ENCODE peak calls at places on chromosomes 2 and 18, in seven cellular contexts. V, U, B, Q, P, O and E are unnamed samples.

GRCh38 chr2:49937432-49937831 is 783.1 kb upstream of the FSHR start:
- DNase-seq in V (no peak), U (no peak), B (no peak), Q (no peak), P (no peak), O (no peak), E (no peak)

GRCh38 chr2:68908392-68908970 is 37.3 kb upstream of the BMP10 start:
- DNase-seq in V (peak; percentile 21), U (peak; percentile 63), B (peak; percentile 82), Q (peak; percentile 43), P (peak; percentile 93), O (peak; percentile 87), E (peak; percentile 56)

GRCh38 chr2:145421841-145422240 is 901.9 kb upstream of the ZEB2 start:
- DNase-seq in V (no peak), U (no peak), B (no peak), Q (no peak), P (peak; percentile 70), O (no peak), E (no peak)

GRCh38 chr2:125745514-125745913 is 910.4 kb upstream of the GYPC start:
- DNase-seq in V (no peak), U (no peak), B (no peak), Q (no peak), P (no peak), O (peak; percentile 15), E (no peak)

GRCh38 chr2:233354971-233355574 is 779 bp downstream of the DGKD start:
- DNase-seq in V (no peak), U (peak; percentile 79), B (no peak), Q (no peak), P (no peak), O (peak; percentile 46), E (peak; percentile 35)

GRCh38 chr2:8966123-8966908 is 37.2 kb downstream of the MBOAT2 start:
- DNase-seq in V (no peak), U (no peak), B (no peak), Q (no peak), P (peak; percentile 36), O (no peak), E (no peak)

GRCh38 chr2:118988706-118989105 is 46.7 kb downstream of the MARCO start:
- DNase-seq in V (no peak), U (no peak), B (peak; percentile 45), Q (no peak), P (no peak), O (no peak), E (no peak)

GRCh38 chr2:60884795-60885194 is 3.4 kb downstream of the REL start:
- DNase-seq in V (no peak), U (no peak), B (no peak), Q (no peak), P (peak; percentile 36), O (no peak), E (no peak)

GRCh38 chr2:47221039-47221438 is 65.9 kb upstream of the STPG4 start:
- DNase-seq in V (no peak), U (no peak), B (peak; percentile 34), Q (no peak), P (peak; percentile 87), O (no peak), E (no peak)

GRCh38 chr2:109317471-109318090 is 188.6 kb downstream of the SH3RF3 start:
- DNase-seq in V (no peak), U (no peak), B (no peak), Q (no peak), P (peak; percentile 58), O (no peak), E (no peak)

GRCh38 chr2:16161085-16161565 is 220.8 kb downstream of the MYCN start:
- DNase-seq in V (no peak), U (no peak), B (no peak), Q (no peak), P (no peak), O (no peak), E (no peak)

GRCh38 chr2:225434014-225434413 is 34.5 kb downstream of the NYAP2 start:
- DNase-seq in V (no peak), U (no peak), B (no peak), Q (no peak), P (no peak), O (no peak), E (no peak)

GRCh38 chr2:70596293-70596692 is 42.7 kb upstream of the TGFA start:
- DNase-seq in V (no peak), U (no peak), B (no peak), Q (no peak), P (no peak), O (peak; percentile 62), E (no peak)

GRCh38 chr2:226759768-226760167 is 39.9 kb downstream of the IRS1 start:
- DNase-seq in V (no peak), U (no peak), B (no peak), Q (no peak), P (no peak), O (no peak), E (no peak)

GRCh38 chr2:111654829-111655228 is 229.2 kb downstream of the ANAPC1 start:
- DNase-seq in V (no peak), U (no peak), B (no peak), Q (no peak), P (no peak), O (no peak), E (no peak)

DNA sequence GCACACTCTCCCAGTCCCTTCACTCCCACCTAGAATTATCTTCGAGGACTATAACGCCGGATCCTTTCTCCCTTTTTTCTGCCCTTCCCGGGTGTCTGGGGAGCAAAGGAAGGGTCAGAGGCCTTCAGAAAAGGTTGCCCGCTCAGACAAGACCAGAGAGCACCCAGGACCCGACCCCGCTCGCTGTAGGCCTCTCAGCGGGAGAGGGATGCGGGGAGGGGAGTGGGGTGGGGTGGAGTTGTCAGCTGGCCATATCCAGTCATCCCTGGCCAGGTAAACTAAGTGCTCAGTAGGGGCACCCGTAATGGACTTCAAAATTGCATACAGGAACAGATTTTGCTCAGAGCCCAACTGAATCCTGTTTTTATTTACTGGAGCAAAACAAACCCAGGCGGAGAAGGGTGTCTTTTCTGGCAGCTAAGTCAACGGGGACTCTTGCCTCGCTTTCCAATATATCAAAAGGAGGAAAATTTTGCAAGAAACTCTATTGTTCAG is 65.0 kb downstream of the NOL4 start:
- DNase-seq in V (no peak), U (no peak), B (peak; percentile 63), Q (no peak), P (no peak), O (no peak), E (no peak)
- H3K4me3 ChIP-seq in V (no peak overlapping the region), U (no peak overlapping the region), B (peak overlapping the region; percentile 25), Q (peak overlapping the region; percentile 69), P (no peak overlapping the region), O (no peak overlapping the region), E (peak overlapping the region; percentile 56)

DNA sequence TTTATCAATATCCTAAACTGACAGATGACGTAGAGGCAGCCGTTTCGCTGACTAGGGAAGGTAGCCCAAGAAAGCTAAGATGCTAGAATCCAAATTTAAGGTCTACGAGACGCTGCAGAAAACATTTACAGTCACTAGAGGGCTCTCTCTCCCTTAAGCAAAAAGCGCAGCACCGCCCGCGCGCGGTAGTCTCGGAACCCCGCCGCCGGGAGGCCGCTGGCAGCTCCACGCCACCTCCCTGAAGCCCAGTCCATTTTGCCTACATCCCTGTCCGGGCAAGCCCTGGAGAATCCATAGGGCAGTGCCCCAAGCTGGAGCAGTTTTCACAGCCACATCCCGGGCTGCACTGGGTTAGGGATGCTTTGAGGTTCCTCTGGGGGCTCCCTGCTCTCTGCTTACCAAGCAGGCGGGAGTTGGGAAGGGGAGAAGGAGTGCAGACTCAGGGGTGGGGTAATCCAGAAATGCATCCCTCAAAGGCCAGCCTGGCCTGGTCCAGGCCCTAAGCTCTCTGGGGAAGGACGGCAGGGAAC is 1.5 kb upstream of the DPYSL5 start:
- DNase-seq in V (peak; percentile 6), U (peak; percentile 65), B (no peak), Q (no peak), P (peak; percentile 69), O (peak; percentile 57), E (peak; percentile 60)
- H3K27me3 ChIP-seq in V (peaks cover 58% of the 10 kb centered on the region), U (peaks cover 38% of the 10 kb centered on the region), B (peaks cover 87% of the 10 kb centered on the region), Q (peaks cover 15% of the 10 kb centered on the region), P (peaks cover 79% of the 10 kb centered on the region), O (peaks cover 27% of the 10 kb centered on the region), E (peaks cover 100% of the 10 kb centered on the region)

DNA sequence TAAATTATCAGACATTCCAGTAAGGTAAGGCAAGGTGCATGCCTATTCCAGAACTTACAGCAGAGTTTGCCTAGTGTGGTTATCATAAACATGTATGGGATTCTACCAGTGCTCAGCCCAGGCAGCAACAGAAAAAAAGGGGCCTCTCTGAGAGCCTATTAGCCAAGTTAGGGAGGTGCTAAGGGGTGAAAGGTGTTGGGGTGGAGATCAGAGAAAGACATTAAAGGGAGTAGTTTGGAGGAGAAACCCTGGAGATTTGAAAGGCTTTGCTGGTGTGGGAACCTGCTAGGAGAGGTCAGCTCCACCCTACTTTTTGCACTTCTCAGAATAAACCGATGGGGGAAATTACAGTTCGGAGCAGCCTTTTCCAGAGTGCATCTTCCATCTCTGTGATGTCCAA is 2.9 kb downstream of the ARPC2 start:
- DNase-seq in V (no peak), U (no peak), B (no peak), Q (no peak), P (no peak), O (no peak), E (no peak)
- H3K4me3 ChIP-seq in V (peak overlapping the region; percentile 98), U (no peak overlapping the region), B (peak overlapping the region; percentile 98), Q (peak overlapping the region; percentile 95), P (no peak overlapping the region), O (no peak overlapping the region), E (peak overlapping the region; percentile 96)

GRCh38 chr2:218984239-218985020 is 554 bp downstream of the FEV start:
- DNase-seq in V (no peak), U (peak; percentile 50), B (no peak), Q (no peak), P (no peak), O (no peak), E (no peak)

GRCh38 chr2:218982312-218983262 is 2.4 kb downstream of the FEV start:
- DNase-seq in V (no peak), U (peak; percentile 43), B (peak; percentile 74), Q (no peak), P (no peak), O (no peak), E (no peak)

GRCh38 chr2:218983263-218983970 is 1.6 kb downstream of the FEV start:
- DNase-seq in V (no peak), U (peak; percentile 46), B (no peak), Q (no peak), P (no peak), O (no peak), E (no peak)

GRCh38 chr2:218985021-218985324 is at the start of gene FEV:
- DNase-seq in V (no peak), U (peak; percentile 47), B (no peak), Q (no peak), P (no peak), O (no peak), E (no peak)

DNA sequence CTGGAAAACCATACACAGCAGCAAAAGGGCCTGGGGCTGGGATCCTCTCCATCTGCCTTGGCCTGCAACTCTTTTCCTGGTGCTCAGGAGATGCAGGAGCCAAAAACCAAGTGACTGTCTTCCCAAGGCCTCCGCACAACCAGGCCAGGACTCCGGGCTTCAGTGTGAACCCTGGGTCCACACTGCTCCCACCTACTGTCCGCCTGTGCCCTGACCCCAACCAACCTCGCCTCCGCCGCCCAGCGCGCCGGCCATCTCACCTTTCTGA is 1.1 kb downstream of the FEV start:
- DNase-seq in V (no peak), U (peak; percentile 40), B (no peak), Q (no peak), P (no peak), O (no peak), E (no peak)
- H3K27me3 ChIP-seq in V (peaks cover 66% of the 10 kb centered on the region), U (peaks cover 78% of the 10 kb centered on the region), B (peaks cover 100% of the 10 kb centered on the region), Q (peaks cover 27% of the 10 kb centered on the region), P (peaks cover 79% of the 10 kb centered on the region), O (peaks cover 51% of the 10 kb centered on the region), E (peaks cover 100% of the 10 kb centered on the region)

GRCh38 chr2:88627856-88628568 is 748 bp upstream of the EIF2AK3 start:
- DNase-seq in V (peak; percentile 82), U (peak; percentile 91), B (peak; percentile 98), Q (peak; percentile 93), P (peak; percentile 97), O (peak; percentile 85), E (peak; percentile 91)
- H3K4me3 ChIP-seq in V (peak overlapping the region; percentile 54), U (peak overlapping the region; percentile 46), B (peak overlapping the region; percentile 86), Q (peak overlapping the region; percentile 79), P (peak overlapping the region; percentile 61), O (peak overlapping the region; percentile 59), E (peak overlapping the region; percentile 96)

GRCh38 chr2:31132786-31133185 is 5.5 kb downstream of the GALNT14 start:
- DNase-seq in V (no peak), U (no peak), B (no peak), Q (no peak), P (no peak), O (no peak), E (no peak)
- H3K27me3 ChIP-seq in V (peaks cover 3% of the 10 kb centered on the region), U (no peaks in the 10 kb centered on the region), B (peaks cover 33% of the 10 kb centered on the region), Q (no peaks in the 10 kb centered on the region), P (peaks cover 37% of the 10 kb centered on the region), O (no peaks in the 10 kb centered on the region), E (peaks cover 54% of the 10 kb centered on the region)